ENCODE peak calls at places on chromosomes 1 and 21, in seven cellular contexts. One of them, this sample, is unnamed.

GRCh38 chr1:174135200-174135599 is 24.1 kb upstream of the RABGAP1L start:
- DNase-seq in right lobe of liver: no peak
- DNase-seq in astrocyte of the spinal cord: no peak
- DNase-seq in adrenal gland: no peak
- DNase-seq in HCT116: no peak
- DNase-seq in cardiac fibroblast: no peak
- DNase-seq in OCI-LY7: no peak
- DNase-seq in this sample: no peak

GRCh38 chr1:12064073-12064969 is 1.2 kb downstream of the TNFRSF8 start:
- DNase-seq in right lobe of liver: no peak
- DNase-seq in astrocyte of the spinal cord: no peak
- DNase-seq in adrenal gland: no peak
- DNase-seq in HCT116: no peak
- DNase-seq in cardiac fibroblast: no peak
- DNase-seq in OCI-LY7: no peak
- DNase-seq in this sample: no peak

GRCh38 chr1:226654046-226654445 is 85.0 kb downstream of the ITPKB start:
- DNase-seq in right lobe of liver: peak
- DNase-seq in astrocyte of the spinal cord: peak
- DNase-seq in adrenal gland: no peak
- DNase-seq in HCT116: no peak
- DNase-seq in cardiac fibroblast: peak
- DNase-seq in OCI-LY7: no peak
- DNase-seq in this sample: no peak

GRCh38 chr1:159900086-159900680 is at the start of gene CFAP45:
- DNase-seq in right lobe of liver: peak
- DNase-seq in astrocyte of the spinal cord: peak
- DNase-seq in adrenal gland: peak
- DNase-seq in HCT116: peak
- DNase-seq in cardiac fibroblast: peak
- DNase-seq in OCI-LY7: no peak
- DNase-seq in this sample: peak

GRCh38 chr1:115067460-115067859 is 21.8 kb downstream of the TSPAN2 start:
- DNase-seq in right lobe of liver: no peak
- DNase-seq in astrocyte of the spinal cord: peak
- DNase-seq in adrenal gland: no peak
- DNase-seq in HCT116: no peak
- DNase-seq in cardiac fibroblast: no peak
- DNase-seq in OCI-LY7: no peak
- DNase-seq in this sample: no peak

GRCh38 chr1:226111865-226112395 is 49.4 kb downstream of the H3-3A start:
- DNase-seq in right lobe of liver: no peak
- DNase-seq in astrocyte of the spinal cord: no peak
- DNase-seq in adrenal gland: no peak
- DNase-seq in HCT116: no peak
- DNase-seq in cardiac fibroblast: no peak
- DNase-seq in OCI-LY7: no peak
- DNase-seq in this sample: no peak

GRCh38 chr1:55860816-55861519 is 645.8 kb upstream of the USP24 start:
- DNase-seq in right lobe of liver: no peak
- DNase-seq in astrocyte of the spinal cord: no peak
- DNase-seq in adrenal gland: no peak
- DNase-seq in HCT116: no peak
- DNase-seq in cardiac fibroblast: peak
- DNase-seq in OCI-LY7: no peak
- DNase-seq in this sample: no peak

GRCh38 chr1:36465731-36466369 is 1.7 kb upstream of the MRPS15 start:
- DNase-seq in right lobe of liver: no peak
- DNase-seq in astrocyte of the spinal cord: no peak
- DNase-seq in adrenal gland: no peak
- DNase-seq in HCT116: no peak
- DNase-seq in cardiac fibroblast: peak
- DNase-seq in OCI-LY7: no peak
- DNase-seq in this sample: no peak

GRCh38 chr21:30194701-30195299 is 21.1 kb downstream of the CLDN8 start:
- DNase-seq in right lobe of liver: no peak
- DNase-seq in astrocyte of the spinal cord: peak
- DNase-seq in adrenal gland: peak
- DNase-seq in HCT116: no peak
- DNase-seq in cardiac fibroblast: peak
- DNase-seq in OCI-LY7: peak
- DNase-seq in this sample: peak

GRCh38 chr1:178500091-178500770 is 3.5 kb upstream of the CLEC20A start:
- DNase-seq in right lobe of liver: no peak
- DNase-seq in astrocyte of the spinal cord: no peak
- DNase-seq in adrenal gland: no peak
- DNase-seq in HCT116: no peak
- DNase-seq in cardiac fibroblast: no peak
- DNase-seq in OCI-LY7: no peak
- DNase-seq in this sample: no peak

GRCh38 chr1:184545601-184546000 is 158.8 kb downstream of the C1orf21 start:
- DNase-seq in right lobe of liver: no peak
- DNase-seq in astrocyte of the spinal cord: peak
- DNase-seq in adrenal gland: no peak
- DNase-seq in HCT116: no peak
- DNase-seq in cardiac fibroblast: peak
- DNase-seq in OCI-LY7: no peak
- DNase-seq in this sample: no peak

GRCh38 chr1:46496505-46496904 is 6.9 kb downstream of the DMBX1 start:
- DNase-seq in right lobe of liver: no peak
- DNase-seq in astrocyte of the spinal cord: no peak
- DNase-seq in adrenal gland: no peak
- DNase-seq in HCT116: no peak
- DNase-seq in cardiac fibroblast: no peak
- DNase-seq in OCI-LY7: no peak
- DNase-seq in this sample: no peak

GRCh38 chr1:27342778-27343638 is 1.2 kb downstream of the SYTL1 start:
- DNase-seq in right lobe of liver: peak
- DNase-seq in astrocyte of the spinal cord: no peak
- DNase-seq in adrenal gland: no peak
- DNase-seq in HCT116: no peak
- DNase-seq in cardiac fibroblast: no peak
- DNase-seq in OCI-LY7: peak
- DNase-seq in this sample: peak

GRCh38 chr1:14498839-14499238 is 99.6 kb upstream of the KAZN start:
- DNase-seq in right lobe of liver: no peak
- DNase-seq in astrocyte of the spinal cord: no peak
- DNase-seq in adrenal gland: no peak
- DNase-seq in HCT116: no peak
- DNase-seq in cardiac fibroblast: no peak
- DNase-seq in OCI-LY7: no peak
- DNase-seq in this sample: no peak

GRCh38 chr1:236223273-236223672 is 58.5 kb downstream of the ERO1B start:
- DNase-seq in right lobe of liver: no peak
- DNase-seq in astrocyte of the spinal cord: no peak
- DNase-seq in adrenal gland: no peak
- DNase-seq in HCT116: no peak
- DNase-seq in cardiac fibroblast: no peak
- DNase-seq in OCI-LY7: no peak
- DNase-seq in this sample: no peak

GRCh38 chr1:20426923-20427322 is 59.1 kb downstream of the CAMK2N1 start:
- DNase-seq in right lobe of liver: peak
- DNase-seq in astrocyte of the spinal cord: peak
- DNase-seq in adrenal gland: no peak
- DNase-seq in HCT116: no peak
- DNase-seq in cardiac fibroblast: peak
- DNase-seq in OCI-LY7: no peak
- DNase-seq in this sample: no peak

GRCh38 chr1:233168384-233168783 is 127.1 kb downstream of the PCNX2 start:
- DNase-seq in right lobe of liver: no peak
- DNase-seq in astrocyte of the spinal cord: no peak
- DNase-seq in adrenal gland: no peak
- DNase-seq in HCT116: no peak
- DNase-seq in cardiac fibroblast: no peak
- DNase-seq in OCI-LY7: no peak
- DNase-seq in this sample: no peak

GRCh38 chr1:233166896-233167295 is 128.6 kb downstream of the PCNX2 start:
- DNase-seq in right lobe of liver: no peak
- DNase-seq in astrocyte of the spinal cord: peak
- DNase-seq in adrenal gland: no peak
- DNase-seq in HCT116: no peak
- DNase-seq in cardiac fibroblast: peak
- DNase-seq in OCI-LY7: no peak
- DNase-seq in this sample: no peak

GRCh38 chr1:233170741-233171140 is 124.8 kb downstream of the PCNX2 start:
- DNase-seq in right lobe of liver: no peak
- DNase-seq in astrocyte of the spinal cord: no peak
- DNase-seq in adrenal gland: no peak
- DNase-seq in HCT116: no peak
- DNase-seq in cardiac fibroblast: no peak
- DNase-seq in OCI-LY7: no peak
- DNase-seq in this sample: no peak

DNA sequence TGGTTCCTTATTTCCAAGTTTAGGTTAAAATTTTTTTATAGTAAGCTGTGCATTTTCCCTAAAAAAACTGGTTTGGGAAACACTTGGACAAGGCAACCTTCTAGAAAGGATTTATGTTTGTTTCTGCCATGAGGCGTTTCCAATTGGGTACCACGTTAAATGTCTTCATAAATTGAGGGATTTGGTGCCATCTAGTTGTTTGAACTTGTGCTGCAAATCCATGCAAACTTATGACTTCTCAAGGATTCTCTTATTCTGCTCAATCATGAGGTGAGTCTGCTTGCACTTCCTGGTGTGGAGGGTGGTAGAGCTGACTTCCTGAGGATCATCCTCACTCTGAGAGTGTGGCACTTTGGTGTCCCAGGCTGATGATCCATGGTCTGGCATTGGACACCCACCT is 123.3 kb downstream of the PCNX2 start:
- DNase-seq in right lobe of liver: no peak
- DNase-seq in astrocyte of the spinal cord: peak
- DNase-seq in adrenal gland: peak
- DNase-seq in HCT116: peak
- DNase-seq in cardiac fibroblast: peak
- DNase-seq in OCI-LY7: no peak
- DNase-seq in this sample: no peak
- TF ChIP-seq CTCF in right lobe of liver: peak
- TF ChIP-seq CTCF in astrocyte of the spinal cord: peak
- TF ChIP-seq CTCF in adrenal gland: peak
- TF ChIP-seq CTCF in HCT116: peak
- TF ChIP-seq CTCF in cardiac fibroblast: peak
- TF ChIP-seq CTCF in OCI-LY7: peak
- TF ChIP-seq CTCF in this sample: no peak

DNA sequence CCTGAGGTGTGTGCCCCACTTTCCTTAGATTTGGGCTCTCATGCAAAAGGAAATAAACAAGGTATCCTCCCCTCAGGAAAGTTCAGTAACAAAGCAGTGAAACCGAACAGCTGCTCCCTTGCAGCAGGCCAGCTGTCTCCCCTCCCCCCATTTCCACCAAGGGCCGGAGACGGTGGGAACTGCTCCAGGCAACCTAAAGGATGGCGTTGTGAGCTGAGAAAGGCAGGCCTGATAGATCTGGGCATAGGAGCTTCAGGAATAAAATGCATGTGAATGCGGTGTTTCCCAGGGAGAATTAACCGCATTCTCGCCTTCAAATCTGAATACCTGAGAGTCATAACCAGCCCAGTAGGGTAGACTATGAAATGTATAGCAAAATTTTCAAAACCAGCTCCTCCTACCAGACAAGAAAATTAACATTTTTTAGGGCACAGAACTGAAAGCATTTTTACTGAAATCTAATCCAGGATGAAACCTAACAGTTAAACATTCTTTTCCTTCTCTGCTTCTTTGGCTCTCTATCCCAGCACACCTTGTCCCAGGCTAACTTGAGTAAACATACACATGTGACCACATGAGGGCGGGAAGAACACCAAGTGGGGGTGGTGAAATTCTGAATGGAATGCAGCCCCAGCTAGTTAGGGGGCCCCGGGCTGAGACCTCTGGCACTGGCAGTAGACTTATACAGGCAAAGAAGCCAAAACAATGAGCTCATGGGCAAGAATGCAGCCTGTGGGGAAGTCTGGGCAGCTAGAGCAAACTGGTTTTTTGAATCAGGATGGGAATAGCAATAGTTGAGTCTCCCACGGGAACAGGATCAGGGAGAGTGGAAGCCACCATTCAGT is 11.5 kb downstream of the MCL1 start:
- DNase-seq in right lobe of liver: peak
- DNase-seq in astrocyte of the spinal cord: peak
- DNase-seq in adrenal gland: peak
- DNase-seq in HCT116: no peak
- DNase-seq in cardiac fibroblast: peak
- DNase-seq in OCI-LY7: peak
- DNase-seq in this sample: no peak
- TF ChIP-seq CTCF in right lobe of liver: peak
- TF ChIP-seq CTCF in astrocyte of the spinal cord: no peak
- TF ChIP-seq CTCF in adrenal gland: no peak
- TF ChIP-seq CTCF in HCT116: no peak
- TF ChIP-seq CTCF in cardiac fibroblast: no peak
- TF ChIP-seq CTCF in OCI-LY7: no peak
- TF ChIP-seq CTCF in this sample: no peak

GRCh38 chr1:51728611-51729155 is 111.8 kb downstream of the OSBPL9 start:
- DNase-seq in right lobe of liver: no peak
- DNase-seq in astrocyte of the spinal cord: no peak
- DNase-seq in adrenal gland: no peak
- DNase-seq in HCT116: no peak
- DNase-seq in cardiac fibroblast: no peak
- DNase-seq in OCI-LY7: peak
- DNase-seq in this sample: no peak

GRCh38 chr1:51731998-51732397 is 115.1 kb downstream of the OSBPL9 start:
- DNase-seq in right lobe of liver: no peak
- DNase-seq in astrocyte of the spinal cord: no peak
- DNase-seq in adrenal gland: no peak
- DNase-seq in HCT116: no peak
- DNase-seq in cardiac fibroblast: no peak
- DNase-seq in OCI-LY7: no peak
- DNase-seq in this sample: no peak

GRCh38 chr1:51729824-51730284 is 113.0 kb downstream of the OSBPL9 start:
- DNase-seq in right lobe of liver: no peak
- DNase-seq in astrocyte of the spinal cord: peak
- DNase-seq in adrenal gland: no peak
- DNase-seq in HCT116: no peak
- DNase-seq in cardiac fibroblast: peak
- DNase-seq in OCI-LY7: no peak
- DNase-seq in this sample: no peak

GRCh38 chr1:51726544-51727225 is 109.8 kb downstream of the OSBPL9 start:
- DNase-seq in right lobe of liver: no peak
- DNase-seq in astrocyte of the spinal cord: no peak
- DNase-seq in adrenal gland: no peak
- DNase-seq in HCT116: no peak
- DNase-seq in cardiac fibroblast: no peak
- DNase-seq in OCI-LY7: no peak
- DNase-seq in this sample: peak

GRCh38 chr1:51729156-51729823 is 112.4 kb downstream of the OSBPL9 start:
- DNase-seq in right lobe of liver: peak
- DNase-seq in astrocyte of the spinal cord: peak
- DNase-seq in adrenal gland: peak
- DNase-seq in HCT116: peak
- DNase-seq in cardiac fibroblast: peak
- DNase-seq in OCI-LY7: peak
- DNase-seq in this sample: peak
- TF ChIP-seq CTCF in right lobe of liver: no peak
- TF ChIP-seq CTCF in astrocyte of the spinal cord: no peak
- TF ChIP-seq CTCF in adrenal gland: no peak
- TF ChIP-seq CTCF in HCT116: no peak
- TF ChIP-seq CTCF in cardiac fibroblast: no peak
- TF ChIP-seq CTCF in OCI-LY7: no peak
- TF ChIP-seq CTCF in this sample: no peak

DNA sequence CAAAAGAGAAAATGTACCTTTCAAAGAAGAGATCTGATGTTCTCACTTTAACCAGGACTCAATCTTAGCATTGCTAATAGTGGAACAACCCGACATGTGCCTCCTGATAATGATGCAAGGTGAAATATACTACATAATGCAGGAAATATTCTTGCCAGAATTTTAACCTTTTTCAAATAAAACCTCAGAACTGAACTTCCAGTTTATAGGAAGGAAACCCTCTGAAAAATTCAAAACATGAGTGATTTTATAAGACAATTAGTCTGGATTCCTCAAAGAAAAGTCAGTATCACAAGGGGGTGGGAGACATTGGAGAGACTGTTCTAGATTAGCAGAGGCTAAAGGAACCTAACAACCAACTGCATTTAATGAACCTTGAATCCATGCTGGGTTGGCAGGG is 18.1 kb downstream of the AHCYL1 start:
- DNase-seq in right lobe of liver: no peak
- DNase-seq in astrocyte of the spinal cord: no peak
- DNase-seq in adrenal gland: no peak
- DNase-seq in HCT116: no peak
- DNase-seq in cardiac fibroblast: no peak
- DNase-seq in OCI-LY7: no peak
- DNase-seq in this sample: no peak
- TF ChIP-seq CTCF in right lobe of liver: no peak
- TF ChIP-seq CTCF in astrocyte of the spinal cord: no peak
- TF ChIP-seq CTCF in adrenal gland: no peak
- TF ChIP-seq CTCF in HCT116: no peak
- TF ChIP-seq CTCF in cardiac fibroblast: no peak
- TF ChIP-seq CTCF in OCI-LY7: no peak
- TF ChIP-seq CTCF in this sample: no peak

This sample was measured in GM20000.